ENCODE peak calls at places on chromosomes 16 and 17, in four cellular contexts. I is cerebellum, D is caudate nucleus, R is esophagus muscularis mucosa. P is an unnamed sample.

GRCh38 chr17:29158515-29159275 is 21.5 kb downstream of the MYO18A start:
- DNase-seq in I (peak), R (no peak), D (no peak), P (peak)

GRCh38 chr16:76749780-76750375 is 441.1 kb upstream of the MON1B start:
- DNase-seq in D (no peak), I (no peak), R (no peak), P (no peak)

GRCh38 chr16:27470567-27471431 is 68.8 kb downstream of the IL21R start:
- DNase-seq in I (no peak), R (no peak), D (no peak), P (no peak)

GRCh38 chr16:67673712-67674580 is 7.3 kb downstream of the C16orf86 start:
- DNase-seq in R (no peak), I (peak), D (no peak), P (no peak)

GRCh38 chr16:27991876-27992275 is 71.6 kb downstream of the GSG1L start:
- DNase-seq in R (no peak), D (no peak), I (no peak), P (no peak)

GRCh38 chr17:76365256-76365903 is 11.7 kb upstream of the PRPSAP1 start:
- DNase-seq in R (no peak), I (no peak), D (no peak), P (no peak)

GRCh38 chr16:87834668-87835473 is 34.4 kb downstream of the SLC7A5 start:
- DNase-seq in I (peak), D (no peak), R (no peak), P (no peak)

GRCh38 chr16:72879846-72880245 is 168.1 kb downstream of the ZFHX3 start:
- DNase-seq in D (no peak), I (no peak), R (no peak), P (no peak)

GRCh38 chr16:24728891-24729242 is 584 bp upstream of the TNRC6A start:
- DNase-seq in I (no peak), D (no peak), R (no peak), P (no peak)

GRCh38 chr17:12256380-12256995 is 235.8 kb downstream of the MAP2K4 start:
- DNase-seq in D (no peak), R (no peak), I (peak), P (peak)

GRCh38 chr17:72930031-72930430 is 162.5 kb downstream of the SLC39A11 start:
- DNase-seq in D (no peak), I (no peak), R (no peak), P (no peak)

GRCh38 chr17:2054262-2054739 is 602 bp upstream of the HIC1 start:
- DNase-seq in I (peak), R (peak), D (no peak), P (peak)

GRCh38 chr17:71482625-71483024 is 638.2 kb upstream of the SOX9 start:
- DNase-seq in D (no peak), I (no peak), R (no peak), P (no peak)

GRCh38 chr17:10117581-10118001 is 80.8 kb downstream of the GAS7 start:
- DNase-seq in R (no peak), I (no peak), D (peak), P (peak)

GRCh38 chr17:40611840-40612509 is 35.6 kb downstream of the SMARCE1 start:
- DNase-seq in I (no peak), R (peak), D (no peak), P (no peak)

P was measured in anterior cingulate cortex.